ENCODE peak calls at places on chromosomes 5 and 9, in five cellular contexts. One of them, this sample, is unnamed.

GRCh38 chr5:53169933-53170332 is 60.4 kb upstream of the MOCS2 start:
- DNase-seq in astrocyte of the spinal cord: no peak
- DNase-seq in dorsolateral prefrontal cortex: no peak
- DNase-seq in cerebellar cortex: no peak
- DNase-seq in Calu3: no peak
- DNase-seq in this sample: no peak

GRCh38 chr5:97499605-97500004 is 316.6 kb upstream of the RIOK2 start:
- DNase-seq in astrocyte of the spinal cord: no peak
- DNase-seq in dorsolateral prefrontal cortex: no peak
- DNase-seq in cerebellar cortex: peak; percentile 2
- DNase-seq in Calu3: no peak
- DNase-seq in this sample: no peak

GRCh38 chr5:25414746-25415145 is 770.0 kb upstream of the CDH10 start:
- DNase-seq in astrocyte of the spinal cord: peak; percentile 44
- DNase-seq in dorsolateral prefrontal cortex: no peak
- DNase-seq in cerebellar cortex: no peak
- DNase-seq in Calu3: no peak
- DNase-seq in this sample: no peak

GRCh38 chr9:33942471-33943083 is 106.1 kb downstream of the UBAP2 start:
- DNase-seq in astrocyte of the spinal cord: peak; percentile 82
- DNase-seq in dorsolateral prefrontal cortex: no peak
- DNase-seq in cerebellar cortex: no peak
- DNase-seq in Calu3: no peak
- DNase-seq in this sample: no peak

GRCh38 chr5:177095088-177095669 is 8.5 kb downstream of the FGFR4 start:
- DNase-seq in astrocyte of the spinal cord: no peak
- DNase-seq in dorsolateral prefrontal cortex: no peak
- DNase-seq in cerebellar cortex: no peak
- DNase-seq in Calu3: no peak
- DNase-seq in this sample: no peak

GRCh38 chr9:6893350-6894131 is 135.8 kb downstream of the KDM4C start:
- DNase-seq in astrocyte of the spinal cord: no peak
- DNase-seq in dorsolateral prefrontal cortex: no peak
- DNase-seq in cerebellar cortex: no peak
- DNase-seq in Calu3: no peak
- DNase-seq in this sample: peak; percentile 19

GRCh38 chr5:55363861-55364260 is 56.1 kb downstream of the MTREX start:
- DNase-seq in astrocyte of the spinal cord: peak; percentile 42
- DNase-seq in dorsolateral prefrontal cortex: no peak
- DNase-seq in cerebellar cortex: no peak
- DNase-seq in Calu3: no peak
- DNase-seq in this sample: no peak

GRCh38 chr9:69976165-69976564 is 67.5 kb upstream of the MAMDC2 start:
- DNase-seq in astrocyte of the spinal cord: peak; percentile 92
- DNase-seq in dorsolateral prefrontal cortex: no peak
- DNase-seq in cerebellar cortex: peak; percentile 23
- DNase-seq in Calu3: no peak
- DNase-seq in this sample: peak; percentile 54

GRCh38 chr5:10324519-10325370 is 17.0 kb upstream of the CMBL start:
- DNase-seq in astrocyte of the spinal cord: no peak
- DNase-seq in dorsolateral prefrontal cortex: no peak
- DNase-seq in cerebellar cortex: no peak
- DNase-seq in Calu3: no peak
- DNase-seq in this sample: peak; percentile 17

GRCh38 chr9:93620881-93621820 is 44.8 kb downstream of the PHF2 start:
- DNase-seq in astrocyte of the spinal cord: no peak
- DNase-seq in dorsolateral prefrontal cortex: no peak
- DNase-seq in cerebellar cortex: peak; percentile 81
- DNase-seq in Calu3: no peak
- DNase-seq in this sample: no peak

GRCh38 chr5:619444-619843 is 7.3 kb downstream of the CEP72 start:
- DNase-seq in astrocyte of the spinal cord: no peak
- DNase-seq in dorsolateral prefrontal cortex: peak; percentile 9
- DNase-seq in cerebellar cortex: no peak
- DNase-seq in Calu3: no peak
- DNase-seq in this sample: no peak

GRCh38 chr9:110875275-110875674 is 163.0 kb downstream of the LPAR1 start:
- DNase-seq in astrocyte of the spinal cord: no peak
- DNase-seq in dorsolateral prefrontal cortex: peak; percentile 34
- DNase-seq in cerebellar cortex: peak; percentile 11
- DNase-seq in Calu3: no peak
- DNase-seq in this sample: no peak

GRCh38 chr5:40826778-40827478 is 8.1 kb downstream of the RPL37 start:
- DNase-seq in astrocyte of the spinal cord: no peak
- DNase-seq in dorsolateral prefrontal cortex: no peak
- DNase-seq in cerebellar cortex: no peak
- DNase-seq in Calu3: no peak
- DNase-seq in this sample: no peak

GRCh38 chr5:88393082-88393481 is 124.4 kb upstream of the TMEM161B start:
- DNase-seq in astrocyte of the spinal cord: no peak
- DNase-seq in dorsolateral prefrontal cortex: no peak
- DNase-seq in cerebellar cortex: peak; percentile 53
- DNase-seq in Calu3: no peak
- DNase-seq in this sample: no peak

GRCh38 chr5:138962619-138963370 is 87.7 kb upstream of the LRRTM2 start:
- DNase-seq in astrocyte of the spinal cord: no peak
- DNase-seq in dorsolateral prefrontal cortex: no peak
- DNase-seq in cerebellar cortex: no peak
- DNase-seq in Calu3: no peak
- DNase-seq in this sample: no peak

GRCh38 chr9:79129865-79130480 is 441.8 kb upstream of the TLE4 start:
- DNase-seq in astrocyte of the spinal cord: peak; percentile 68
- DNase-seq in dorsolateral prefrontal cortex: peak; percentile 69
- DNase-seq in cerebellar cortex: peak; percentile 61
- DNase-seq in Calu3: peak; percentile 28
- DNase-seq in this sample: peak; percentile 38

GRCh38 chr5:68802430-68802829 is 291.4 kb upstream of the SLC30A5 start:
- DNase-seq in astrocyte of the spinal cord: no peak
- DNase-seq in dorsolateral prefrontal cortex: no peak
- DNase-seq in cerebellar cortex: no peak
- DNase-seq in Calu3: no peak
- DNase-seq in this sample: no peak

GRCh38 chr9:83220737-83221136 is 157.8 kb upstream of the RASEF start:
- DNase-seq in astrocyte of the spinal cord: peak; percentile 84
- DNase-seq in dorsolateral prefrontal cortex: no peak
- DNase-seq in cerebellar cortex: no peak
- DNase-seq in Calu3: peak; percentile 12
- DNase-seq in this sample: no peak

GRCh38 chr9:129208191-129209091 is 30.4 kb upstream of the IER5L start:
- DNase-seq in astrocyte of the spinal cord: no peak
- DNase-seq in dorsolateral prefrontal cortex: no peak
- DNase-seq in cerebellar cortex: no peak
- DNase-seq in Calu3: no peak
- DNase-seq in this sample: no peak

GRCh38 chr9:121636978-121637377 is 14.5 kb upstream of the DAB2IP start:
- DNase-seq in astrocyte of the spinal cord: no peak
- DNase-seq in dorsolateral prefrontal cortex: no peak
- DNase-seq in cerebellar cortex: no peak
- DNase-seq in Calu3: no peak
- DNase-seq in this sample: no peak

GRCh38 chr5:96675882-96676281 is 13.7 kb downstream of the CAST start:
- DNase-seq in astrocyte of the spinal cord: no peak
- DNase-seq in dorsolateral prefrontal cortex: no peak
- DNase-seq in cerebellar cortex: no peak
- DNase-seq in Calu3: no peak
- DNase-seq in this sample: no peak

GRCh38 chr9:128495804-128496417 is 8.6 kb upstream of the GLE1 start:
- DNase-seq in astrocyte of the spinal cord: no peak
- DNase-seq in dorsolateral prefrontal cortex: no peak
- DNase-seq in cerebellar cortex: no peak
- DNase-seq in Calu3: no peak
- DNase-seq in this sample: no peak

GRCh38 chr5:57538341-57538955 is 55.8 kb upstream of the ACTBL2 start:
- DNase-seq in astrocyte of the spinal cord: peak; percentile 51
- DNase-seq in dorsolateral prefrontal cortex: peak; percentile 62
- DNase-seq in cerebellar cortex: no peak
- DNase-seq in Calu3: no peak
- DNase-seq in this sample: no peak

GRCh38 chr9:121358747-121359146 is 11.3 kb downstream of the STOM start:
- DNase-seq in astrocyte of the spinal cord: no peak
- DNase-seq in dorsolateral prefrontal cortex: no peak
- DNase-seq in cerebellar cortex: no peak
- DNase-seq in Calu3: no peak
- DNase-seq in this sample: no peak

GRCh38 chr5:82348749-82349148 is 70.6 kb upstream of the RPS23 start:
- DNase-seq in astrocyte of the spinal cord: peak; percentile 53
- DNase-seq in dorsolateral prefrontal cortex: no peak
- DNase-seq in cerebellar cortex: no peak
- DNase-seq in Calu3: no peak
- DNase-seq in this sample: no peak

GRCh38 chr5:41404757-41405156 is 105.6 kb downstream of the PLCXD3 start:
- DNase-seq in astrocyte of the spinal cord: no peak
- DNase-seq in dorsolateral prefrontal cortex: no peak
- DNase-seq in cerebellar cortex: no peak
- DNase-seq in Calu3: no peak
- DNase-seq in this sample: no peak